ENCODE peak calls at places on chromosomes 4 and X, in five cellular contexts. T, G, A, Q and Z are unnamed samples. For H3K4me1, the result is how much of the 10 kb centered on the place peaks cover.

GRCh38 chr4:6355052-6355451 is 85.4 kb downstream of the WFS1 start:
- DNase-seq in A (no peak), G (peak), T (no peak), Q (no peak), Z (no peak)

GRCh38 chr4:88158360-88159136 is at the start of gene ABCG2:
- DNase-seq in G (peak), T (peak), A (peak), Q (peak), Z (peak)

GRCh38 chrX:105618393-105619101 is 203.8 kb upstream of the NRK start:
- DNase-seq in T (no peak), A (no peak), Q (no peak), G (no peak), Z (no peak)

GRCh38 chr4:120730777-120731320 is 191.7 kb downstream of the PRDM5 start:
- DNase-seq in Q (no peak), T (no peak), A (no peak), G (no peak), Z (no peak)

GRCh38 chr4:145099653-145100052 is 1.5 kb downstream of the ABCE1 start:
- DNase-seq in A (no peak), Q (no peak), T (peak), G (no peak), Z (no peak)

GRCh38 chrX:40108959-40109287 is 11.2 kb upstream of the BCOR start:
- DNase-seq in T (peak), G (peak), Q (no peak), A (no peak), Z (peak)

GRCh38 chr4:154332681-154333421 is 158.7 kb downstream of the DCHS2 start:
- DNase-seq in G (peak), Q (no peak), A (no peak), T (peak), Z (peak)

GRCh38 chr4:178296669-178297068 is 854.4 kb upstream of the AGA start:
- DNase-seq in T (no peak), A (no peak), Q (no peak), G (peak), Z (no peak)

GRCh38 chr4:92303621-92304027 is at the start of gene GRID2:
- DNase-seq in Q (peak), G (peak), T (peak), A (no peak), Z (peak)

GRCh38 chr4:114302472-114302871 is 296.1 kb upstream of the UGT8 start:
- DNase-seq in Q (no peak), T (no peak), A (no peak), G (peak), Z (no peak)

GRCh38 chr4:11505225-11505971 is 76.7 kb upstream of the HS3ST1 start:
- DNase-seq in G (no peak), A (no peak), Q (no peak), T (no peak), Z (no peak)

GRCh38 chrX:110001702-110002299 is 1.1 kb upstream of the TMEM164 start:
- DNase-seq in Q (no peak), T (no peak), G (no peak), A (no peak), Z (no peak)

GRCh38 chrX:132442674-132443073 is 46.2 kb downstream of the MBNL3 start:
- DNase-seq in Q (no peak), T (no peak), G (no peak), A (no peak), Z (no peak)

GRCh38 chr4:48223633-48224295 is 45.9 kb downstream of the TEC start:
- DNase-seq in T (peak), Q (no peak), A (no peak), G (no peak), Z (no peak)

GRCh38 chr4:151325320-151326246 is at the start of gene SH3D19:
- DNase-seq in Q (peak), A (peak), T (peak), G (peak), Z (peak)

GRCh38 chrX:96791559-96791958 is 92.1 kb upstream of the RPA4 start:
- DNase-seq in A (no peak), Q (no peak), G (no peak), T (peak), Z (no peak)

GRCh38 chr4:147480891-147481576 is at the start of gene EDNRA:
- DNase-seq in T (peak), G (peak), A (no peak), Q (peak), Z (peak)

GRCh38 chr4:180058731-180059215 is 2184.4 kb upstream of the TENM3 start:
- DNase-seq in Q (peak), A (no peak), T (peak), G (peak), Z (peak)

GRCh38 chr4:76758996-76759395 is 138.9 kb downstream of the SOWAHB start:
- DNase-seq in G (no peak), A (no peak), Q (no peak), T (no peak), Z (no peak)

GRCh38 chr4:129446074-129446473 is 350.1 kb downstream of the C4orf33 start:
- DNase-seq in G (peak), Q (no peak), A (no peak), T (no peak), Z (peak)

GRCh38 chr4:118974758-118975157 is 86.1 kb downstream of the SYNPO2 start:
- DNase-seq in T (peak), G (no peak), Q (no peak), A (no peak), Z (no peak)

GRCh38 chr4:35465096-35465495 is 779.2 kb downstream of the ARAP2 start:
- DNase-seq in T (no peak), A (no peak), Q (no peak), G (no peak), Z (no peak)

GRCh38 chrX:34377645-34378044 is 245.5 kb upstream of the FAM47A start:
- DNase-seq in Q (no peak), A (no peak), T (no peak), G (peak), Z (no peak)

GRCh38 chr4:7156273-7157139 is 35.8 kb upstream of the SORCS2 start:
- DNase-seq in Q (peak), G (peak), A (no peak), T (peak), Z (peak)

GRCh38 chrX:46865281-46865680 is 28.4 kb downstream of the RP2 start:
- DNase-seq in G (peak), Q (no peak), A (no peak), T (peak), Z (no peak)

GRCh38 chrX:153794897-153795816 is 689 bp downstream of the SSR4 start:
- DNase-seq in Q (no peak), A (no peak), T (no peak), G (peak), Z (no peak)

GRCh38 chr4:132123870-132124623 is 1025.0 kb upstream of the PCDH10 start:
- DNase-seq in G (no peak), Q (no peak), T (peak), A (no peak), Z (peak)

GRCh38 chrX:12956704-12957541 is 18.0 kb upstream of the TMSB4X start:
- DNase-seq in A (no peak), T (peak), Q (no peak), G (peak), Z (no peak)

GRCh38 chr4:110484029-110484428 is 8.1 kb downstream of the ENPEP start:
- DNase-seq in G (no peak), Q (no peak), A (no peak), T (no peak), Z (no peak)
- H3K4me1 ChIP-seq in G (under half), Q (under half), A (under half), T (under half), Z (under half)

GRCh38 chr4:14620567-14621138 is 381.6 kb upstream of the CPEB2 start:
- DNase-seq in G (no peak), A (no peak), T (no peak), Q (no peak), Z (peak)
- H3K18ac ChIP-seq in G (no peak), A (no peak), T (no peak), Q (no peak), Z (no peak)

GRCh38 chr4:74415602-74416300 is 29.2 kb upstream of the AREG start:
- DNase-seq in Q (no peak), T (peak), A (no peak), G (no peak), Z (no peak)

GRCh38 chr4:74414149-74414809 is 30.7 kb upstream of the AREG start:
- DNase-seq in G (no peak), A (no peak), Q (no peak), T (no peak), Z (no peak)

GRCh38 chr4:74410741-74411140 is 34.2 kb upstream of the AREG start:
- DNase-seq in Q (no peak), T (no peak), G (peak), A (no peak), Z (no peak)

GRCh38 chr4:74412225-74412624 is 32.7 kb upstream of the AREG start:
- DNase-seq in T (no peak), G (no peak), Q (no peak), A (no peak), Z (no peak)

GRCh38 chr4:74413265-74413664 is 31.7 kb upstream of the AREG start:
- DNase-seq in T (no peak), A (no peak), G (no peak), Q (no peak), Z (no peak)
- H3K4me2 ChIP-seq in T (no peak), A (no peak), G (no peak), Q (no peak), Z (no peak)

DNA sequence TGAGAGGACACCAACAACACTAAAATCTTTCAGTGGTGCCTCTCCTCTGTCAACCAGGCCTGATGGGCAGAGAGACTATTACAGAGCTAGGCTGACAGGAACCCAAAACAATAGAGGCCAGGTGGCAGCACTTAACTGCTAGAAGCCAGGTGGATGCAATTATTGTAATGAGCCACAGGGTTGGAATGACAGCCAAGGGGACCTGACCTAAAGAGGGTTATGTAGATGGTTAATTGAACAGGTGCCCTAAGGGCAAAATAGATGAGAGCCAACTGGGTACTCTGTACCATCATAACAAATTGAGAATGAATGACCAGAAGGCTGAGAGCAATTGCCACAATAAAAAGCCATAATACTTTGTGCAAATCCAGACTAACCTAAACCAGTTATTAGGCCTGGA is 24.7 kb upstream of the FRAS1 start:
- DNase-seq in T (no peak), Q (no peak), A (peak), G (peak), Z (peak)
- H3K4me1 ChIP-seq in T (under half), Q (under half), A (under half), G (under half), Z (under half)

GRCh38 chr4:2413821-2414610 is 4.4 kb downstream of the ZFYVE28 start:
- DNase-seq in Q (no peak), G (peak), A (no peak), T (no peak), Z (peak)
- H3K18ac ChIP-seq in Q (peak), G (peak), A (no peak), T (no peak), Z (peak)

GRCh38 chr4:108172231-108172779 is 3.6 kb upstream of the LEF1 start:
- DNase-seq in Q (peak), G (no peak), T (no peak), A (no peak), Z (peak)

GRCh38 chr4:108168672-108169562 is at the start of gene LEF1:
- DNase-seq in G (peak), Q (peak), T (peak), A (no peak), Z (peak)

GRCh38 chr4:108169639-108170038 is 907 bp upstream of the LEF1 start:
- DNase-seq in Q (no peak), A (no peak), G (no peak), T (no peak), Z (no peak)

GRCh38 chr4:108171541-108172230 is 3.0 kb upstream of the LEF1 start:
- DNase-seq in A (no peak), T (no peak), G (peak), Q (peak), Z (peak)

DNA sequence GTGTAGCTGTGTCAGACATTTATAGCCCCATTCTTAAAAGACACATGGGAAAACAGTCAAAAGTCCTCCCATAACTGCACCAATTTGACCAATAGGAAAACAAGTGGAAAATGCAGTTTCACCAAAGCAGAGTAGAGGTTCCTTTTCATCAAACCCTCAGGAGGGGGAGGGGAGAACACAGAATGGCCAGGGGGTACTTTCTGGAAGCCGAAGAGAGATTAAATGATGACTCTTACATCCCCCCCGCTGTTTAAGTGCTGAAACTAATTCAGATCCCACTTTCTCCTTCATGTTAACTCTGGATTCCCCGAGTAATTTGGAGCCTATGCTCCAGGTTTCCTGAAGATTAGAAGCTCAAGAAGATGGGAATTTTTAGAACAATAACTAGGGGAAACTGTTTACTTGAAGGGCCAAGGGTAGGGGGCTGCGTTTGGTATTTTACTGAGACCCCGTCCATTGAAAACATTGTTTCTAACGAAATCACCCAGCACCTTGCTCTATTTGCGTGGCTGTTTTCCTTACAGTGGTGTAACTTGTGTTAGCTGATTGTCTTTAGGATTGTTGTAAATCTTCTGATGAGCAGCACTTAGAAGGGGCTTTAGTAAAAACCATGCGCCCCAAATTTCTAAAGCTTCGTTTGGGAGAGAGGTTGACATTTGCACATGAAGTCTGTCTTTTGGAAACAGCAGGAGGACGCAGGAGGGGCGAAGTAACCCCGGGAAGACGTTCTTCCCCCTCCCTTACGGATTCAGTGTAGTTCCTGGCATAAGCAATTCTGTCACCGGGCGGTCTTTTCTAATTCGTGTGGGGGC is 2.2 kb upstream of the LEF1 start:
- DNase-seq in G (peak), A (no peak), T (no peak), Q (peak), Z (no peak)
- H3K4me2 ChIP-seq in G (peak), A (peak), T (no peak), Q (peak), Z (peak)